ENCODE peak calls at places on chromosomes 7 and 10, in eight cellular contexts. Z, M, T, R, E, A, O and I are unnamed samples.
A peak's percentile ranks its signal among the peaks of the same experiment; 100 is the strongest.

GRCh38 chr10:101221479-101222246 is 7.6 kb downstream of the LBX1 start:
- DNase-seq in O (no peak), T (no peak), A (no peak), Z (no peak), M (no peak), R (no peak), E (no peak), I (no peak)

GRCh38 chr10:79404231-79404609 is 41.2 kb downstream of the ZCCHC24 start:
- DNase-seq in Z (no peak), A (peak; percentile 11), T (peak; percentile 88), R (no peak), M (peak; percentile 64), E (no peak), O (peak; percentile 95), I (peak; percentile 52)

GRCh38 chr10:96309631-96310358 is 5.6 kb downstream of the DNTT start:
- DNase-seq in M (no peak), O (no peak), Z (no peak), E (no peak), A (no peak), R (no peak), T (no peak), I (no peak)

GRCh38 chr7:41507686-41508268 is 195.1 kb downstream of the INHBA start:
- DNase-seq in Z (no peak), E (no peak), A (no peak), T (no peak), O (no peak), R (no peak), M (no peak), I (no peak)

GRCh38 chr10:129105266-129105665 is 361.8 kb upstream of the MGMT start:
- DNase-seq in A (peak; percentile 34), O (no peak), R (no peak), Z (no peak), T (no peak), E (no peak), M (no peak), I (no peak)

GRCh38 chr7:133542209-133542780 is 289.4 kb downstream of the EXOC4 start:
- DNase-seq in T (no peak), O (no peak), R (no peak), Z (no peak), E (no peak), M (no peak), A (no peak), I (no peak)

GRCh38 chr7:64706625-64707292 is 40.8 kb downstream of the ZNF107 start:
- DNase-seq in R (no peak), M (no peak), Z (no peak), T (no peak), E (no peak), O (no peak), A (no peak), I (no peak)

GRCh38 chr7:55086413-55087201 is 67.8 kb downstream of the EGFR start:
- DNase-seq in T (no peak), O (no peak), M (no peak), A (peak; percentile 64), E (peak; percentile 64), R (peak; percentile 84), Z (no peak), I (no peak)

GRCh38 chr10:90847436-90847835 is 10.4 kb downstream of the HTR7 start:
- DNase-seq in A (no peak), Z (no peak), E (peak; percentile 71), M (peak; percentile 4), T (no peak), O (no peak), R (no peak), I (no peak)

GRCh38 chr10:110901954-110902819 is 16.8 kb downstream of the BBIP1 start:
- DNase-seq in O (peak; percentile 68), M (no peak), T (no peak), R (no peak), Z (no peak), A (no peak), E (peak; percentile 48), I (no peak)

GRCh38 chr10:42868530-42868929 is 85.9 kb downstream of the BMS1 start:
- DNase-seq in O (no peak), M (no peak), A (no peak), T (no peak), R (no peak), E (no peak), Z (no peak), I (no peak)

GRCh38 chr7:77403957-77404356 is 12.2 kb downstream of the GSAP start:
- DNase-seq in E (no peak), R (no peak), T (no peak), M (no peak), Z (no peak), O (no peak), A (no peak), I (no peak)

GRCh38 chr7:77406421-77406820 is 9.7 kb downstream of the GSAP start:
- DNase-seq in O (no peak), E (no peak), A (no peak), T (no peak), Z (no peak), M (no peak), R (no peak), I (no peak)

GRCh38 chr7:77399838-77400237 is 16.3 kb downstream of the GSAP start:
- DNase-seq in M (peak; percentile 27), E (no peak), Z (no peak), O (no peak), R (no peak), T (no peak), A (no peak), I (no peak)

GRCh38 chr7:77404635-77405034 is 11.5 kb downstream of the GSAP start:
- DNase-seq in E (no peak), M (no peak), T (no peak), Z (no peak), O (no peak), R (no peak), A (no peak), I (no peak)

DNA sequence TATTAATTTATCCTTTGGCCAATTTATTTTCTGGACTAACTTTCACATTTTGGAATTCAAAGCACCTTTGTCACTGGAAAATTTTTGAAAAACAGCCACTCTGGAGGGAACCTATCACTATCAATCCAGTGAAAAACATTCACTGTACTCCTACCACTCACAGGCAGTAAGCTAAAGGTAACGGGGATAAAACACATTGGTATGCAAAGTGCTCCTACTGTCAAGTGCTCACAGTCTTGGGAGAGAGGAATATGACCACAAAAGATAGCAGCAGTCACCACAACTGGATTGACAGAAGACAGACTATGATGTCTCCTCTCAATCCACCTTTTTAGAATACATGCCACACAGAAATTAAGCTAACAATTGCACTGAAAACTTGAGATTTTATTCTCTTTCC is 13.3 kb downstream of the GSAP start:
- DNase-seq in M (no peak), T (no peak), A (no peak), Z (no peak), E (no peak), O (no peak), R (no peak), I (no peak)
- TF ChIP-seq POLR2AphosphoS5 in M (no peak), T (no peak), A (no peak), Z (no peak), E (no peak), O (no peak), R (no peak), I (no peak)

GRCh38 chr7:100543586-100543985 is 4.6 kb downstream of the AGFG2 start:
- DNase-seq in T (no peak), E (no peak), R (no peak), A (no peak), O (no peak), Z (no peak), M (no peak), I (no peak)

GRCh38 chr7:100538654-100539435 is at the start of gene AGFG2:
- DNase-seq in O (peak; percentile 100), Z (peak; percentile 98), M (peak; percentile 100), T (peak; percentile 100), A (peak; percentile 100), E (peak; percentile 98), R (peak; percentile 99), I (peak; percentile 100)

GRCh38 chr7:100538348-100538653 is 702 bp upstream of the AGFG2 start:
- DNase-seq in M (no peak), T (no peak), E (no peak), O (no peak), A (no peak), R (no peak), Z (no peak), I (no peak)

GRCh38 chr7:100539436-100540006 is 518 bp downstream of the AGFG2 start:
- DNase-seq in M (peak; percentile 6), O (no peak), A (no peak), E (no peak), R (no peak), T (no peak), Z (no peak), I (no peak)

DNA sequence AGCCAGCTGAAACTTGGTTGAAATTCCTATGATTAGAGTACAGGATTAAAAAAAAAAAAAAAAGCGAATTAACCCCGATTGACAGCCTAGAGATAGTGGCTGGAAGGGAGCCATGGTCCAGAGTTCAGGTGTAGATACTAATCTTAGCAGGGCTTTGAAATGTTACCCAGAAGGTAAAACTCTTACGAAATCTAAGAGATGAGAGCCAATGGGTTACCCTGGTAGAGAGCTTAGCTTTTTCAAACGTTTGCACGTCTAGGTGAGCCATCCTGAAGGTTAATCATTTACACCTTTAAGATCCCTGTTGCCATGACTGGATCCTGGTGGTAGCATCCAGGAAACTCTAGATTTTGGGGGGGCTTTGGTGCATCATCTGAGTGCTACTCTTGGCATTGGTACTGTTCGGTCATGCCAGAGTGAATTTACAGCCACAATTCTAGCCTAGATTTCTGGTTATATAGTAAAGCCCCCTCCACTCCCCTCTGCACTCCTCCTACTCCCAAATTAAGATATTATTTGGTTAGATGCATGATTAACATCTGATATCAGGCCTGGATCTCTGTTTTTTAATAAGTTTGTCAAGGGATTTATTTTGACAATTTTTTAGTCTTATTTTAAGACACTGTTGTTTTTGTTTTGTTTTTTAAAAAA is 1.2 kb downstream of the AGFG2 start:
- DNase-seq in M (no peak), O (no peak), E (no peak), R (no peak), A (no peak), T (no peak), Z (no peak), I (no peak)
- TF ChIP-seq POLR2AphosphoS5 in M (no peak), O (no peak), E (no peak), R (no peak), A (no peak), T (no peak), Z (no peak), I (no peak)

DNA sequence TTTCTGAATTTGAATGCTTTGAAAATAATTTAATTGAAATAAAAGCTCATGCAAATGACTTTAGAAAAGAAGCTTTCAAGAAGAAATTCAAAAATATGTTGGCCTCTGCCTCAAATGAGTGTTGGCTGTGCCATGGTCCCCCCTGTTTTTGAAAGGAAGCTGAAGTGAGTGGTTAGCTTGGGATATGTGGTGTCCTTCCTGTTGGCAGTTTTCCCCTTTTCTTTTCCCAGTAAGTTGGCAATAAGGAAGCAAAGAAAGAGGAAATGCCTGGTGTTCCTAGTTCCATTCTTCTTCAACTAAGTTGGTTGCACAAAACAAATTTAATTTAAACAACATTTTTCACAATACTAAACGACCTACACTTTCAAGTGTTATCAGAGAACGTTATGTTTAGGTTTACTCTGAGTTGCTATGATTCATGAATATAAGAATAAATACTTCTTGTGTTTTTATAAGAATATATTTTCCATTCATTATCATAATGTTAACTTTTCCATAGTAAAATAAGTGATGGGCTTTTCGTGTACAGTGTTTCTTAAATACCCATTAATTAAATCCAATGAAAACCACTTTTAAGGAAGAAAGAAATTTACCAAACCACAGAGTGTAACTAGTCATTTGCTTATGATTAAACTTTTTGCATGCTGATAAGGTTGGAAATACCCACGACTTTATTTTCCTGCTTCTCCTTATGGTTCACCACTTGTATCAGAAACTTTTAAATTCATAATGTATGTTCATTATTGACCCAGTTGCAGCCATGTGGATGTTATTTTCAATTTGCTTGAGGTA is 7.7 kb downstream of the HDAC9 start:
- DNase-seq in M (no peak), T (no peak), A (peak; percentile 68), O (no peak), E (no peak), R (no peak), Z (no peak), I (no peak)
- TF ChIP-seq POLR2AphosphoS5 in M (no peak), T (no peak), A (peak; percentile 30), O (no peak), E (no peak), R (no peak), Z (no peak), I (no peak)

GRCh38 chr7:76166404-76167255 is 35.1 kb upstream of the SRRM3 start:
- DNase-seq in M (peak; percentile 94), O (peak; percentile 99), E (peak; percentile 93), Z (peak; percentile 83), T (peak; percentile 99), R (peak; percentile 98), A (peak; percentile 96), I (peak; percentile 99)
- TF ChIP-seq POLR2AphosphoS5 in M (peak; percentile 82), O (peak; percentile 97), E (peak; percentile 92), Z (no peak), T (no peak), R (peak; percentile 87), A (peak; percentile 79), I (peak; percentile 93)